ENCODE peak calls at places on chromosomes 13 and 19, in ten cellular contexts. A is suprapubic skin, I is psoas muscle, B is left ventricle myocardium inferior, R is cardiac fibroblast, N is mucosa of descending colon, X is IMR-90, F is brain microvascular endothelial cell, J is bronchial epithelial cell, T is Peyer's patch. E is an unnamed sample.

GRCh38 chr13:112772539-112772909 is 82.7 kb downstream of the ATP11A start:
- DNase-seq in X (no peak), T (no peak), R (no peak), F (no peak), J (no peak), B (no peak), I (no peak), N (no peak), A (no peak), E (no peak)

GRCh38 chr19:6802336-6803035 is 30.0 kb downstream of the VAV1 start:
- DNase-seq in T (peak; percentile 77), X (no peak), F (no peak), A (peak; percentile 78), J (peak; percentile 64), I (peak; percentile 50), N (peak; percentile 44), R (peak; percentile 10), B (peak; percentile 30), E (no peak)

GRCh38 chr13:31037351-31037750 is 104.9 kb downstream of the TEX26 start:
- DNase-seq in R (no peak), F (no peak), I (no peak), T (no peak), J (no peak), B (no peak), X (no peak), A (no peak), N (no peak), E (no peak)

GRCh38 chr19:15937771-15938170 is 3.4 kb upstream of the CYP4F11 start:
- DNase-seq in R (no peak), F (no peak), A (no peak), X (no peak), N (no peak), B (no peak), T (no peak), J (no peak), I (no peak), E (no peak)

GRCh38 chr13:97945342-97945741 is 8.1 kb upstream of the IPO5 start:
- DNase-seq in R (peak; percentile 50), I (no peak), T (no peak), J (no peak), X (peak; percentile 48), N (no peak), B (no peak), F (no peak), A (no peak), E (peak; percentile 40)

GRCh38 chr19:19657397-19657783 is 6.1 kb downstream of the ATP13A1 start:
- DNase-seq in R (no peak), F (no peak), N (no peak), J (no peak), T (no peak), B (no peak), A (no peak), X (no peak), I (peak; percentile 25), E (no peak)

GRCh38 chr13:76769238-76769859 is 116.9 kb downstream of the KCTD12 start:
- DNase-seq in T (no peak), B (no peak), N (no peak), A (no peak), F (no peak), I (no peak), J (no peak), X (no peak), R (no peak), E (peak; percentile 66)

GRCh38 chr19:47111081-47111589 is 2.4 kb downstream of the ZC3H4 start:
- DNase-seq in A (no peak), F (no peak), T (peak; percentile 50), X (no peak), R (no peak), N (peak; percentile 49), B (no peak), I (peak; percentile 63), J (no peak), E (no peak)

GRCh38 chr19:7069904-7070226 is 362 bp downstream of the ZNF557 start:
- DNase-seq in F (no peak), N (no peak), T (no peak), I (no peak), J (no peak), B (no peak), A (no peak), R (no peak), X (no peak), E (no peak)

DNA sequence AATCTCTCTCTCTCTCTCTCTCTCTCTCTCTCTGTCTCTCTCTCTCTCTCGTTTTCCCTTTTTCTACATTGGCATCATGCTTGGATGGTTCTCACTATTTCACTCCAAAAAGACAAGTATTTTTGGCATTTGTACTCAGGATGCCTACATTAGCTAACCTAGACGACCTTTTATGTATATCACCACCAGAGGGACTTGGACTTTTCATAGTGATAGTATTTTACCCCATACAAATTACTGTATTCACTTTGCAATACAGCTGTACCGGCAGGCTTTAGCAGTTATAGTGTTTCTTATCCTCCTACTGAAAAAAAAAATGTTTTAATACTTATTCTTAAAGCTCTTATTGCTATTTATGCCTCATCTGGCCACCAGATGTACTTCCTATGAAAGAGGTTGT is 687.2 kb upstream of the KLHL1 start:
- DNase-seq in R (no peak), I (no peak), X (no peak), J (no peak), T (no peak), A (no peak), F (no peak), B (no peak), N (no peak), E (no peak)
- TF ChIP-seq CTCF in R (no peak), I (no peak), X (no peak), J (no peak), T (no peak), A (no peak), F (no peak), B (no peak), N (no peak), E (no peak)

GRCh38 chr13:108218044-108218974 is at the start of gene ABHD13:
- DNase-seq in F (peak; percentile 85), A (peak; percentile 92), R (peak; percentile 94), N (peak; percentile 93), I (peak; percentile 95), X (peak; percentile 85), B (peak; percentile 89), T (peak; percentile 83), J (peak; percentile 64), E (peak; percentile 94)

GRCh38 chr13:108213946-108214345 is 1.4 kb downstream of the LIG4 start:
- DNase-seq in B (no peak), X (peak; percentile 31), R (peak; percentile 48), F (no peak), J (peak; percentile 89), N (no peak), I (no peak), T (no peak), A (no peak), E (no peak)

GRCh38 chr13:108215428-108215827 is at the start of gene LIG4:
- DNase-seq in J (peak; percentile 84), R (peak; percentile 91), T (peak; percentile 88), F (peak; percentile 86), I (peak; percentile 97), X (peak; percentile 92), B (peak; percentile 91), N (peak; percentile 91), A (peak; percentile 91), E (peak; percentile 94)

GRCh38 chr13:108212901-108213300 is 2.4 kb downstream of the LIG4 start:
- DNase-seq in A (no peak), R (no peak), B (no peak), T (no peak), X (no peak), I (no peak), J (no peak), F (no peak), N (no peak), E (no peak)

DNA sequence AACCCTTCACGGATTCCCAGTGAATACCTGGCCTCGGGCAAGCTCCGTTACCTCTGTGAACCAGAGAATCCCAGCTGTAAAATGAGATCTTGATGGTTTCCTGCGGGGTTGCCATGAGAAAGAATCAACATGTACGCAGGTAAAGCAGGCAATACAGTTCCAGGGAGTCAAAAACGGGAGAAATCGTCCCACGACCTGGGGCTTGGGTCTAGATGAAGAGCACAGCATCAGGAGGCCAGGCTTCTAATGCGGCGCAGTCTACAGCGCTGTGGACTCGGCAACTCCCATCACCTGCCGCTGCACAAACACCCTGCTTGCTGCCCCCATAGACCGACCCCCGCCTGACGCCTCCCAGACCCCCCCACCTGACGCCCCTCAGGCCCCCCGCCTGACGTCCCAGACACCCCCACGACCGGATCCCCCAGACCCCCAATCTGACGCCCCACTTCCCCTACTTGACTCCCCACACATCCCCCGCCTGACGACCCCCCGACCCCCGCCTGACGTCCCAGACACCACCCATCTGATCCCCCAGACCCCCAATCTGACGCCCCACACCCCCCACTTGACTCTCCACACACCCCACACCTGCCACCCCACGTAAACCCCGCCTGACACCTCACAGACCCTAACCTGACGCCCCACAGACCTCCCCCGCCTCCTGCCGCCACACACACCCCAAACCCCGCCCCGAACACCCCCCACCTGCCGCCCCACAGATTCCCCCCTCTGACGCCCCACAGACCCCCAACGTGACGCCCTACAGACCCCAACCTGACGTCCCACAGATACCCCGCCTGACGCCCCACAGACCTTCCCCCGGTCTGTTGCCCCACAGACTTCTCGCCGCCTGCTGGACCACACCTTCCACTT is 589 bp downstream of the LIG4 start:
- DNase-seq in J (peak; percentile 26), B (no peak), X (no peak), I (peak; percentile 57), R (no peak), N (peak; percentile 19), T (peak; percentile 36), A (peak; percentile 77), F (no peak), E (no peak)
- H3K4me3 ChIP-seq in J (peak overlapping the region; percentile 47), B (peak overlapping the region; percentile 60), X (peak overlapping the region; percentile 46), I (peak overlapping the region; percentile 53), R (peak overlapping the region; percentile 67), N (no peak overlapping the region), T (peak overlapping the region; percentile 49), A (peak overlapping the region; percentile 54), F (peak overlapping the region; percentile 65), E (peak overlapping the region; percentile 62)

GRCh38 chr13:110713981-110714797 is 689 bp downstream of the ING1 start:
- DNase-seq in N (peak; percentile 73), T (peak; percentile 72), F (peak; percentile 40), R (peak; percentile 50), J (peak; percentile 43), B (peak; percentile 49), X (peak; percentile 32), I (peak; percentile 78), A (no peak), E (peak; percentile 39)
- TF ChIP-seq CTCF in N (no peak), T (peak; percentile 30), F (peak; percentile 15), R (no peak), J (peak; percentile 38), B (no peak), X (no peak), I (no peak), A (no peak), E (no peak)

DNA sequence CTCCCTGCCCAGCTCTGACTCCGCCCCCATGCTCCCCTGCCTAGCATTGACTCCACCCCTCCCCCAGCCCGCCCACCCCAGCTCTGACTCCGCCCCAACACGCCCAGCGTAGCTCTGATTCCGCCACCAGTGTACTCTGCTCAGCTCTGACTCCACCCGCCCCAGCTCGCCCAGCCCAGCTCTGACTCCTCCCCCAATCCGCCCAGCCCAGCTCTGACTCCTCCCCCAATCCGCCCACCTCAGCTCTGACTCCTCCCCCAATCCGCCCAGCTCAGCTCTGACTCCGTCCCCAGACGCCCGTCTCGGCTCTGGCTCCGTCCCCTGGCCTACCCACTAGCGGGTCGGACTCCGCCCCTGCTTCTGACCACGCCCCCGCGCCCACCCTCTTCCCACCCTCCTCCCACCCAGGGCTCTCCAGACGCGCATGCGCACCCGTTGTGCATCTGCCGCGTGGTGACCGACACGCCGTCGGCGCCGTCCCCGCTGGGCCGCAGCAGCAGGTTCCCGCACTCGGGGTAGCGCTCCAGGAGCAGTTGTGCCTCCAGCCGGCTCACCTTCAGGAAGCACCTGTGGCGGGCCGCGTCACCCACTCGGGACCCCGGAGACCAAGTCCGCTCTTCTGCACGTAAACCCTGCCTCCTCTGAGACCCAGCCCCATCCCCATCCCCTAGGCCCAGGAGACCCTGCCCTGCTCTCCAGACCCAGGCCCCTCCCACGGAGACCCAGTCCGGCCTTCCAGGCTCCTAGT is 10.2 kb downstream of the STAP2 start:
- DNase-seq in X (peak; percentile 74), I (peak; percentile 99), B (peak; percentile 95), F (peak; percentile 96), T (peak; percentile 91), N (peak; percentile 96), R (peak; percentile 84), J (peak; percentile 15), A (peak; percentile 97), E (peak; percentile 96)
- H3K4me3 ChIP-seq in X (peak overlapping the region; percentile 38), I (peak overlapping the region; percentile 59), B (peak overlapping the region; percentile 71), F (peak overlapping the region; percentile 60), T (peak overlapping the region; percentile 52), N (no peak overlapping the region), R (peak overlapping the region; percentile 41), J (peak overlapping the region; percentile 3), A (peak overlapping the region; percentile 25), E (peak overlapping the region; percentile 61)

E was measured in astrocyte of the spinal cord.